ENCODE peak calls at places on chromosomes 13 and 19, in five cellular contexts. Z is cardiac muscle cell; T is epithelial cell of esophagus; U is CD4-positive, alpha-beta T cell; A is GM10248. K is an unnamed sample.

GRCh38 chr13:20006206-20006605 is 47.7 kb downstream of the ZMYM2 start:
- DNase-seq in A (no peak), T (no peak), U (no peak), Z (no peak), K (no peak)

GRCh38 chr13:97122381-97122996 is 99.6 kb upstream of the MBNL2 start:
- DNase-seq in Z (peak), U (no peak), T (peak), A (no peak), K (no peak)

GRCh38 chr19:18418725-18419194 is 438 bp upstream of the SSBP4 start:
- DNase-seq in T (peak), A (no peak), Z (no peak), U (no peak), K (no peak)

GRCh38 chr13:96229356-96229755 is 139.4 kb downstream of the HS6ST3 start:
- DNase-seq in T (peak), A (peak), Z (peak), U (no peak), K (no peak)

GRCh38 chr13:72246396-72246795 is 379.4 kb upstream of the DACH1 start:
- DNase-seq in Z (no peak), T (peak), A (no peak), U (no peak), K (no peak)

GRCh38 chr13:110028311-110028710 is 241.9 kb upstream of the IRS2 start:
- DNase-seq in Z (no peak), T (no peak), A (no peak), U (no peak), K (no peak)

GRCh38 chr19:33196446-33197193 is 2.5 kb downstream of the LRP3 start:
- DNase-seq in A (no peak), U (no peak), Z (no peak), T (no peak), K (no peak)

GRCh38 chr19:41537789-41538188 is 38.2 kb upstream of the CEACAM21 start:
- DNase-seq in U (no peak), Z (peak), A (no peak), T (peak), K (no peak)

GRCh38 chr13:112839347-112840105 is 129.5 kb upstream of the MCF2L start:
- DNase-seq in Z (peak), A (no peak), T (no peak), U (peak), K (no peak)

GRCh38 chr19:45927565-45928261 is 13.1 kb upstream of the NANOS2 start:
- DNase-seq in Z (peak), T (peak), U (peak), A (peak), K (peak)

GRCh38 chr19:45933759-45934158 is 19.2 kb upstream of the NANOS2 start:
- DNase-seq in A (no peak), Z (no peak), U (no peak), T (no peak), K (no peak)

GRCh38 chr19:45934551-45935230 is 20.1 kb upstream of the NANOS2 start:
- DNase-seq in A (no peak), Z (no peak), U (no peak), T (no peak), K (no peak)

GRCh38 chr19:45929247-45929646 is 14.7 kb upstream of the NANOS2 start:
- DNase-seq in U (no peak), T (no peak), A (no peak), Z (no peak), K (no peak)

GRCh38 chr19:45931055-45931454 is 16.5 kb upstream of the NANOS2 start:
- DNase-seq in Z (no peak), U (no peak), A (no peak), T (no peak), K (no peak)
- TF ChIP-seq CTCF in Z (no peak), U (no peak), A (no peak), T (no peak), K (no peak)

DNA sequence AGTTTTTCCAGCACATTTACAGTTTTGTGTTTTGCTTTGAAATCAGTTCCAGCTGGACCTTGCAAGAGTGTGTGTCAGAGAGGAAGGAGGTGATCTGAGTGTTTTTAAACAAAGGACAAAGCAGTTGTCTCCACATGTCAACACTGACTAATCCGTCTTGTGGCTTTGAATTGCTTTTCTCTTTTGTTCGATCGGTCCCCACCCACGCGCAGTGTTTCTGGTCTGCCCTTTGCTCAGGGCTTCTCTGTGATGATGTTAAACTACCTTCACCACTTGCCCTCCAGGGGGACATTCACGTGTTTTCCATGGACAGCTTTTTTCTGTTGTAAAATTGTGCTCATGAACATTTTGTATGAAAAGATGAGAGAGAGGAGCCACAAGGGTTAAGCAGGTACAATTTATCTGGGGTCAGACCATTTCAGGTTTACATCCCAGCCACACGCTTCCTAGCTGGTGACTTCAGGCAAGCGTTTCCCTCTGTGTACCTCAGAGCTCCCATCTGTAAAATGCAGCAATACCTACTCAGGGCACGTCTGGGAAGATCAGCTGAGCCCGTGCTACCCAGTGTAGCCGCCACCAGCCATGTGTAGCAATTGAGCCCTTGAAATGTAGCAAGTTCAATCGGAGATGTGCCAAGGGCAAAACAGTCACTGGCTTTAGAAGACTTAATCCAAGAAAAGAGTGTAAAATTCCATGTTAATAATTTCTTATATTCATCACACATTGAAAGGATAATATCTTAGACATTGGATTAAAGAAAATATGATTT is 13.5 kb upstream of the PLA2G4C start:
- DNase-seq in U (no peak), Z (peak), A (peak), T (peak), K (no peak)
- TF ChIP-seq CTCF in U (no peak), Z (peak), A (no peak), T (peak), K (no peak)

GRCh38 chr13:108586826-108587225 is 42.6 kb upstream of the MYO16 start:
- DNase-seq in T (no peak), A (no peak), U (no peak), Z (no peak), K (no peak)
- TF ChIP-seq CTCF in T (no peak), A (no peak), U (no peak), Z (no peak), K (no peak)

GRCh38 chr13:89115307-89115706 is 1444.1 kb downstream of the SLITRK5 start:
- DNase-seq in A (no peak), Z (no peak), T (no peak), U (no peak), K (no peak)
- TF ChIP-seq CTCF in A (no peak), Z (no peak), T (peak), U (no peak), K (no peak)

GRCh38 chr13:39655041-39655568 is 357 bp upstream of the COG6 start:
- DNase-seq in Z (no peak), T (no peak), U (no peak), A (no peak), K (no peak)

GRCh38 chr13:39656325-39656677 is 839 bp downstream of the COG6 start:
- DNase-seq in Z (peak), A (no peak), U (no peak), T (peak), K (no peak)

DNA sequence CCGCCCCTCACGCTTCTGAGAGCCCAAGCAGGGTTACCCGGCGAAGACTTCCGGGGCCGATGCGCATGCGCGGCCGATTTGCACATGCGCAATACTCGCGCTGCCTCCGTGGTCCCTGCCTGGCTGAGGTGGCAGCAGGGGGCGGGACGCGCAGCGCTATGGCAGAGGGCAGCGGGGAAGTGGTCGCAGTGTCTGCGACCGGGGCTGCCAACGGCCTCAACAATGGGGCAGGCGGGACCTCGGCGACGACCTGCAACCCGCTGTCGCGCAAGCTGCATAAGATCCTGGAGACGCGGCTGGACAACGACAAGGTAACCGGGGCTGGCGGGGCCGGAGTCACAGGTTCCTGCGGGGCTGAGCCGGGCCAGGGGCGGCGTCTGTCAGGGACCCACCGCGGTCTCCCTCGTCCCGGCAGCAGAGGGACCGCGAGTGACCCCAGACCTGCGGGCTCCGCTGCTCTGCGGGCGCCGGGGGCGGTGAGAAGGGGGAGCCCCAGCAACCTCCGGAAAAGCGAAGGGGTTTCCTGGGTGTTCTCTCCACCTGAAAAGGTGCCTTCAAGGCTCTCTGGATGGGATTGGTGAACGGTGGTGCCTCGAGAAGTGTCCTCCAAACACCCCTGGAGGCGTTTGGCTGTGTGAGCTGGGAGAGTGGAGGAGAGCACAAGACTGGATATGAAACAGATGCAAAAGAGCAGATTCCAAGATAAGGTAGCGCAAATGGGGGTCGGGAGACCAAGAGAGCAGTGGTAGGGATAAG is at the start of gene COG6:
- DNase-seq in A (peak), U (peak), T (peak), Z (peak), K (peak)
- TF ChIP-seq CTCF in A (no peak), U (peak), T (no peak), Z (peak), K (no peak)

DNA sequence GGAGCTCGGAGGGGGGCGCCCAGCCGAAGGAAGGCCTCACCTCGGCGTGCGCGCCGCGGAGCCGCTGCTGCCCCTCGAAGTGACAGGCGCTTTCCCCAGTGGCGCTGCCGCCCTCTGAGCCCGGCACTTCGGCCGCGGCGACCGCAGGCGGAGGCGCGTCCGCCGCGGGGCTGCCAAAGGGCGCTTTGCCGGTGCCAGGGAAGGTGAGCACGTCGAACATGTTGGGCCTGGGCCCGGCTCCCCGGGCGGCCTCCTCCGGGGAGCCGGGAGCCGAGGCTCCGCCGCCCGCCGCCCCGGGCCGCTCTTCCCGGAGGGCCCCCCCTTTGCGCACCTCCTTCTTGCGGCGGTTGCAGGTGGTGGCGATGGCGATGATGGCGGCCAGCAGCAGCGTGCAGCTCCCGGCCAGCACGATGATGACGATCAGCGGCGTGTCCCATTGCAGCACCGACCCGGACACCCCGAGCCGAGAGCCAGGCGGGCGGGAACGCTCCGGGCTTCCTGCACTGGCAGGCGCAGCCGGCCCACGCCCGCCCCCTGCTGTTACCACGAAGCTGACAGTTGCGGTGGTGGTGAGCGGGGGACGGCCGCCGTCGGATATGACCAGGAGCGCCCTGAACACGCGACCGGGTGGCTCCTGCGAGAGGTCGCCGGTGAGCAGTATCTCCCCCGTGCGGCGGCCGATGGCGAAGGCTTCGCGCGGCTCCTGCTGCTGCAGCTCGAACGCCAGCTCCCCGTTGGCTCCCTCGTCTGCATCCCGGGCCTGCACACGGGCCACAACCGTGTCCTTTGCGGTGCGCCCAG is 2.5 kb downstream of the PCDH8 start:
- DNase-seq in T (peak), U (no peak), A (peak), Z (peak), K (no peak)
- TF ChIP-seq CTCF in T (no peak), U (no peak), A (no peak), Z (peak), K (no peak)

K was measured in omental fat pad.